ENCODE peak calls at places on chromosomes 13 and 19, in six cellular contexts. One of them, this sample, is unnamed.

GRCh38 chr19:45075215-45076028 is 856 bp downstream of the ZNF296 start:
- DNase-seq in C1 segment of cervical spinal cord: peak; percentile 67
- DNase-seq in small intestine: peak; percentile 94
- DNase-seq in ascending aorta: peak; percentile 47
- DNase-seq in fibroblast of villous mesenchyme: peak; percentile 58
- DNase-seq in psoas muscle: peak; percentile 84
- DNase-seq in this sample: peak; percentile 91

GRCh38 chr19:11414544-11414943 is 4.6 kb downstream of the RGL3 start:
- DNase-seq in fibroblast of villous mesenchyme: no peak
- DNase-seq in psoas muscle: no peak
- DNase-seq in C1 segment of cervical spinal cord: no peak
- DNase-seq in ascending aorta: no peak
- DNase-seq in small intestine: no peak
- DNase-seq in this sample: no peak

GRCh38 chr13:21576424-21576823 is 27.5 kb downstream of the MICU2 start:
- DNase-seq in small intestine: no peak
- DNase-seq in C1 segment of cervical spinal cord: no peak
- DNase-seq in fibroblast of villous mesenchyme: no peak
- DNase-seq in ascending aorta: no peak
- DNase-seq in psoas muscle: no peak
- DNase-seq in this sample: no peak

GRCh38 chr19:13002389-13002898 is 7.2 kb downstream of the NFIX start:
- DNase-seq in small intestine: no peak
- DNase-seq in ascending aorta: no peak
- DNase-seq in psoas muscle: peak; percentile 92
- DNase-seq in fibroblast of villous mesenchyme: no peak
- DNase-seq in C1 segment of cervical spinal cord: peak; percentile 87
- DNase-seq in this sample: no peak

GRCh38 chr19:38049105-38049649 is 142.2 kb downstream of the SIPA1L3 start:
- DNase-seq in fibroblast of villous mesenchyme: peak; percentile 68
- DNase-seq in C1 segment of cervical spinal cord: no peak
- DNase-seq in psoas muscle: no peak
- DNase-seq in ascending aorta: no peak
- DNase-seq in small intestine: peak; percentile 59
- DNase-seq in this sample: no peak

GRCh38 chr19:3533563-3534216 is 5.3 kb upstream of the TEKTIP1 start:
- DNase-seq in ascending aorta: no peak
- DNase-seq in fibroblast of villous mesenchyme: no peak
- DNase-seq in psoas muscle: no peak
- DNase-seq in small intestine: no peak
- DNase-seq in C1 segment of cervical spinal cord: no peak
- DNase-seq in this sample: no peak

GRCh38 chr19:42397315-42398166 is 7.4 kb upstream of the CNFN start:
- DNase-seq in small intestine: no peak
- DNase-seq in C1 segment of cervical spinal cord: no peak
- DNase-seq in psoas muscle: no peak
- DNase-seq in fibroblast of villous mesenchyme: no peak
- DNase-seq in ascending aorta: no peak
- DNase-seq in this sample: no peak

GRCh38 chr13:83546476-83546875 is 335.8 kb downstream of the SLITRK1 start:
- DNase-seq in psoas muscle: no peak
- DNase-seq in ascending aorta: no peak
- DNase-seq in fibroblast of villous mesenchyme: no peak
- DNase-seq in small intestine: no peak
- DNase-seq in C1 segment of cervical spinal cord: no peak
- DNase-seq in this sample: no peak

GRCh38 chr19:44890366-44891015 is 563 bp upstream of the TOMM40 start:
- DNase-seq in small intestine: peak; percentile 100
- DNase-seq in psoas muscle: no peak
- DNase-seq in ascending aorta: peak; percentile 100
- DNase-seq in C1 segment of cervical spinal cord: peak; percentile 100
- DNase-seq in fibroblast of villous mesenchyme: peak; percentile 99
- DNase-seq in this sample: peak; percentile 100